ENCODE peak calls at places on chromosomes 4 and X, in seven cellular contexts. N is type B pancreatic cell, T is AG04450, Z is upper lobe of left lung, A is mammary epithelial cell, M is foreskin fibroblast, P is neural progenitor cell. J is an unnamed sample.

GRCh38 chr4:85496933-85497332 is 22.0 kb downstream of the ARHGAP24 start:
- DNase-seq in N (no peak), T (no peak), Z (no peak), A (peak; percentile 64), M (peak; percentile 91), P (no peak), J (no peak)

GRCh38 chr4:128542047-128542446 is 254.4 kb upstream of the PGRMC2 start:
- DNase-seq in N (no peak), T (no peak), Z (no peak), A (no peak), M (no peak), P (no peak), J (no peak)

GRCh38 chr4:146379744-146380143 is 142.0 kb downstream of the SLC10A7 start:
- DNase-seq in N (no peak), T (no peak), Z (no peak), A (peak; percentile 32), M (peak; percentile 36), P (no peak), J (no peak)

GRCh38 chrX:15739886-15740285 is 1.8 kb downstream of the CA5B start:
- DNase-seq in N (no peak), T (no peak), Z (no peak), A (peak; percentile 11), M (peak; percentile 44), P (no peak), J (no peak)

GRCh38 chr4:70945046-70945445 is 42.9 kb downstream of the MOB1B start:
- DNase-seq in N (no peak), T (no peak), Z (no peak), A (no peak), M (no peak), P (no peak), J (no peak)

GRCh38 chr4:94171616-94172015 is 36.0 kb upstream of the SMARCAD1 start:
- DNase-seq in N (no peak), T (no peak), Z (no peak), A (no peak), M (no peak), P (no peak), J (no peak)

GRCh38 chrX:129925305-129926092 is 19.5 kb downstream of the UTP14A start:
- DNase-seq in N (peak; percentile 74), T (peak; percentile 53), Z (no peak), A (peak; percentile 50), M (peak; percentile 85), P (peak; percentile 78), J (peak; percentile 49)

GRCh38 chrX:11968470-11968869 is 169.8 kb upstream of the FRMPD4 start:
- DNase-seq in N (no peak), T (no peak), Z (no peak), A (peak; percentile 67), M (no peak), P (no peak), J (no peak)

GRCh38 chr4:154622598-154622997 is 10.1 kb upstream of the FGG start:
- DNase-seq in N (no peak), T (peak; percentile 11), Z (no peak), A (peak; percentile 36), M (peak; percentile 60), P (peak; percentile 75), J (peak; percentile 22)

GRCh38 chr4:90095000-90095399 is 32.2 kb upstream of the CCSER1 start:
- DNase-seq in N (no peak), T (no peak), Z (no peak), A (peak; percentile 25), M (no peak), P (peak; percentile 33), J (no peak)

DNA sequence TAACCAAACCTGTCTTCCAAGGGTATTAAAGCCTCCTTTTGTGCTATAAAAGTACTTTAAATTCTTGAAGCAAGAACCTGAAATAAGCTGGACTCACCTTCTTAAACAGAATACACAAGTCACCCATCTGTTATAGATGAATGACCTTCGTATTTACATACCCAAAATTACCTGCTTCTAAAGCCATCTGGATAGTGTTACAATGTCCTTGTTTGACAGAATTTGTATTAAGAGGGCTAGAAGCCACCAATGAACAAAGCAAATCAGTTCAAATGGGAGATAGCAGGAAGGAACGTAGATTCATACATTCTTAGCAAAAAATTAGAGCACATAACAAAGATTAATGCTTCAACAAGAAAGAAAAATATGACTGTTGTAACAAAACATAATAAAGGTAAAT is 33.7 kb upstream of the CCSER1 start:
- DNase-seq in N (no peak), T (no peak), Z (no peak), A (no peak), M (no peak), P (no peak), J (no peak)
- TF ChIP-seq CTCF in N (no peak), T (no peak), Z (no peak), A (no peak), M (no peak), P (no peak), J (no peak)

DNA sequence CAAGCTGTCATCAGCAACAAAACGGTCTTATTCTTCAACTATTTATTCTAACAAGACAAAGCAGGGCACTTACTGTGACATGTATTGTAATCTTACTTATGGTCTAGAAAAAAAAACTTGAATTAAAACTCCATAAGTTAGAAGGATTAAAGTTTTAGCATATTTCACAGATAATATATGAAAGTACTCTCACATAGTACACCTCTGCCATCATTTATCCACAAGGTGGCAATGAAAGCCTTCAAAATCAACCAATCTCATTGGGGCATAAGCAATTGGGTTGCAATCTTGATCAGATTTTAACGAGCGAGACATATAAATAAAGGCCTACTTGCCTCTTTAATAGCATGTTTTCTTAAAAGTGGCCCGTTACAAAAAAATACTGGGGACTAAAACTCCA is 1382.9 kb downstream of the FAM133A start:
- DNase-seq in N (no peak), T (no peak), Z (no peak), A (peak; percentile 19), M (peak; percentile 33), P (peak; percentile 27), J (no peak)
- TF ChIP-seq CTCF in N (peak; percentile 57), T (peak; percentile 17), Z (no peak), A (peak; percentile 50), M (no peak), P (peak; percentile 58), J (peak; percentile 35)

DNA sequence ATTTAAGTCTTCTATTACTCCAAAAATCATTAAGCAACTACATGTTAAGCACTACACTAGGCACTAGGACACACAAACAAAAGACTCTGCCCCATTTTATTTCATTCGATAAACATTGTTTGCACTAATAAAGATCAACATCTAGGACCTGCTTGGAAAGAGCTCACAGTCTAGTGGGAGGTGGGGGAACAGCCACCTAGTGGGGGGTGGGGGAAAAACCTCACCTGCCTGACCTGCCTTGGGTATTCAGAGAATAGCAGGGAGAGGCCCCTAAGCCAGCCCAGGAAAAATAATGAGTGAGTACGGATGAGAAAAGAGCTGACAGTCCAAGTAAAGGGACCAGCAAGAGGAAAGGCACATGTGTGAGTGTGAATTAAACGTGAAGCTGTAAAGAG is 52.2 kb downstream of the PRDM5 start:
- DNase-seq in N (no peak), T (no peak), Z (no peak), A (no peak), M (no peak), P (peak; percentile 22), J (no peak)
- TF ChIP-seq CTCF in N (peak; percentile 47), T (no peak), Z (no peak), A (no peak), M (no peak), P (peak; percentile 52), J (peak; percentile 50)

DNA sequence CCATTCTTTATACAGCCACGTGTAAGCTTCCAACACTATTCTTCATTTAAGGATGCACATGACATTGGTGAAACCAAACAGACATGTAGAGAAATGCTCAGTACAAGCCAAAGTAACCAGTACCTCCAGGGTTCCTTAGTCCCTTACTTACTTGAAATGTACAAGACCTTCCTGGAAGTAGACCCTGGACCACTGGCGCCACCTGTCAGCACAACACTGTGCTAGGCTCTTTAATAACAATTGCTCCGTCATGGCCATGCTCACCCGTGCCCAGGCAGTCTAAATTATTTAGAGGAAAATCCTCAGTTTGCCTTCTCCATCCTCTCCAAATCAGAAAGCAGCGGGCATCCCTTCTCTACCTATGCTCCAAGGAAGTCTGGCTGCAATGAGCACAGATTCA is 52.7 kb downstream of the ADGRA3 start:
- DNase-seq in N (no peak), T (no peak), Z (no peak), A (no peak), M (no peak), P (no peak), J (no peak)
- TF ChIP-seq CTCF in N (no peak), T (no peak), Z (no peak), A (no peak), M (no peak), P (no peak), J (no peak)

GRCh38 chr4:163587867-163588266 is 93.4 kb downstream of the TMA16 start:
- DNase-seq in N (no peak), T (no peak), Z (no peak), A (no peak), M (no peak), P (no peak), J (no peak)
- TF ChIP-seq CTCF in N (peak; percentile 38), T (peak; percentile 25), Z (no peak), A (peak; percentile 9), M (no peak), P (peak; percentile 34), J (peak; percentile 55)